ENCODE peak calls at places on chromosomes 4 and X, in seven cellular contexts. Z is GM12878, I is HepG2, J is HCT116, G is SK-N-SH, C is H1, D is K562. W is an unnamed sample.

GRCh38 chr4:84852081-84852480 is 114.4 kb downstream of the WDFY3 start:
- DNase-seq in Z (no peak), J (peak; percentile 22), I (no peak), G (no peak), C (no peak), D (no peak), W (no peak)

GRCh38 chrX:107273795-107274194 is 67.4 kb downstream of the DNAAF6 start:
- DNase-seq in Z (no peak), I (no peak), J (no peak), G (no peak), D (no peak), C (no peak), W (no peak)

GRCh38 chr4:150402968-150403367 is 179.0 kb upstream of the MAB21L2 start:
- DNase-seq in J (no peak), G (peak; percentile 60), Z (no peak), C (no peak), I (no peak), D (peak; percentile 29), W (peak; percentile 9)

GRCh38 chrX:130831347-130831722 is 71.7 kb downstream of the ENOX2 start:
- DNase-seq in G (no peak), Z (no peak), I (no peak), J (no peak), C (no peak), D (no peak), W (no peak)

GRCh38 chr4:67006791-67007190 is 538.5 kb downstream of the CENPC start:
- DNase-seq in G (no peak), J (no peak), C (no peak), Z (no peak), D (no peak), I (no peak), W (no peak)

GRCh38 chr4:4519296-4519898 is 22.5 kb downstream of the STX18 start:
- DNase-seq in Z (no peak), D (peak; percentile 21), J (peak; percentile 12), C (no peak), I (no peak), G (peak; percentile 29), W (no peak)

GRCh38 chr4:41719417-41719816 is 29.1 kb downstream of the PHOX2B start:
- DNase-seq in C (no peak), D (no peak), J (no peak), Z (no peak), I (no peak), G (no peak), W (no peak)

GRCh38 chrX:109511113-109511512 is 25.5 kb upstream of the NXT2 start:
- DNase-seq in I (no peak), D (no peak), J (no peak), Z (no peak), C (no peak), G (no peak), W (no peak)

GRCh38 chrX:75784689-75785491 is at the start of gene MAGEE2:
- DNase-seq in G (peak; percentile 30), D (no peak), C (no peak), Z (no peak), I (peak; percentile 0), J (no peak), W (no peak)

GRCh38 chr4:115293093-115293462 is 179.7 kb upstream of the NDST4 start:
- DNase-seq in D (no peak), Z (no peak), J (no peak), G (no peak), C (no peak), I (no peak), W (no peak)

GRCh38 chr4:153418114-153418513 is 48.0 kb upstream of the TMEM131L start:
- DNase-seq in G (no peak), J (no peak), C (peak; percentile 24), I (no peak), Z (no peak), D (no peak), W (no peak)

GRCh38 chr4:16897351-16897750 is 1.1 kb downstream of the LDB2 start:
- DNase-seq in G (no peak), D (no peak), J (no peak), Z (no peak), C (no peak), I (no peak), W (no peak)

GRCh38 chr4:150348079-150348478 is 233.9 kb upstream of the MAB21L2 start:
- DNase-seq in C (no peak), I (no peak), J (peak; percentile 41), G (no peak), Z (no peak), D (no peak), W (no peak)

GRCh38 chr4:150950657-150951056 is 64.4 kb downstream of the LRBA start:
- DNase-seq in J (no peak), Z (no peak), C (no peak), G (no peak), D (peak; percentile 32), I (peak; percentile 21), W (no peak)

GRCh38 chrX:56530011-56530410 is 33.4 kb upstream of the UBQLN2 start:
- DNase-seq in J (no peak), C (no peak), I (no peak), G (no peak), Z (no peak), D (no peak), W (no peak)

GRCh38 chrX:54182194-54182863 is 725 bp downstream of the FAM120C start:
- DNase-seq in Z (no peak), D (peak; percentile 39), I (peak; percentile 18), C (peak; percentile 53), G (peak; percentile 58), J (peak; percentile 27), W (peak; percentile 56)

GRCh38 chr4:76897522-76898384 is at the start of gene SOWAHB:
- DNase-seq in D (no peak), C (peak; percentile 80), J (peak; percentile 69), Z (no peak), I (peak; percentile 40), G (peak; percentile 58), W (peak; percentile 89)

GRCh38 chr4:27112587-27112986 is 251.9 kb downstream of the STIM2 start:
- DNase-seq in Z (no peak), C (no peak), I (no peak), D (no peak), J (no peak), G (no peak), W (no peak)

GRCh38 chr4:136036744-136037143 is 1495.5 kb downstream of the PCDH18 start:
- DNase-seq in C (no peak), Z (no peak), J (peak; percentile 18), D (no peak), I (no peak), G (no peak), W (no peak)

GRCh38 chr4:173333658-173334084 is 487 bp downstream of the HMGB2 start:
- DNase-seq in G (peak; percentile 71), I (peak; percentile 2), C (no peak), Z (no peak), J (no peak), D (peak; percentile 60), W (no peak)

GRCh38 chr4:52822583-52823477 is 39.3 kb upstream of the RASL11B start:
- DNase-seq in G (no peak), C (no peak), D (no peak), Z (no peak), I (no peak), J (peak; percentile 41), W (no peak)

GRCh38 chr4:179634862-179635261 is 2192.6 kb upstream of the AGA start:
- DNase-seq in Z (no peak), D (no peak), I (no peak), G (no peak), J (no peak), C (no peak), W (no peak)

GRCh38 chrX:121322159-121322558 is 274.7 kb downstream of the GLUD2 start:
- DNase-seq in G (no peak), I (no peak), D (peak; percentile 4), C (no peak), Z (no peak), J (no peak), W (peak; percentile 2)

GRCh38 chr4:123478859-123479345 is 82.3 kb downstream of the SPRY1 start:
- DNase-seq in Z (no peak), C (no peak), I (peak; percentile 100), J (peak; percentile 64), D (peak; percentile 16), G (no peak), W (peak; percentile 23)

GRCh38 chrX:134396174-134396573 is 63.8 kb upstream of the HPRT1 start:
- DNase-seq in D (no peak), J (no peak), C (no peak), G (peak; percentile 38), Z (no peak), I (no peak), W (peak; percentile 15)

GRCh38 chr4:5897674-5898073 is 4.8 kb upstream of the CRMP1 start:
- DNase-seq in J (no peak), I (no peak), C (no peak), Z (no peak), D (no peak), G (no peak), W (no peak)

GRCh38 chr4:150244600-150244999 is 166.4 kb downstream of the DCLK2 start:
- DNase-seq in I (no peak), D (no peak), Z (no peak), J (no peak), G (no peak), C (no peak), W (no peak)

GRCh38 chr4:125323547-125324100 is 8.9 kb downstream of the FAT4 start:
- DNase-seq in G (no peak), D (no peak), C (no peak), I (no peak), Z (no peak), J (no peak), W (no peak)

GRCh38 chr4:166257891-166258290 is 384.9 kb downstream of the TLL1 start:
- DNase-seq in I (no peak), Z (no peak), J (no peak), G (no peak), C (no peak), D (no peak), W (no peak)

GRCh38 chrX:148914783-148915182 is 414.4 kb downstream of the AFF2 start:
- DNase-seq in G (no peak), C (no peak), D (no peak), I (no peak), Z (peak; percentile 72), J (no peak), W (no peak)
- TF ChIP-seq JUND in G (no peak), C (no peak), D (no peak), I (no peak), Z (peak; percentile 83), J (no peak), W (no peak)

GRCh38 chr4:95508421-95508820 is 40.4 kb downstream of the UNC5C start:
- DNase-seq in Z (no peak), D (no peak), J (peak; percentile 57), G (no peak), I (no peak), C (no peak), W (no peak)
- TF ChIP-seq JUND in Z (no peak), D (no peak), J (peak; percentile 59), G (peak; percentile 42), I (no peak), C (no peak), W (no peak)

GRCh38 chr4:83516042-83516772 is 19.7 kb upstream of the GPAT3 start:
- DNase-seq in Z (no peak), G (no peak), D (no peak), I (no peak), J (no peak), C (no peak), W (no peak)
- TF ChIP-seq JUND in Z (no peak), G (no peak), D (no peak), I (no peak), J (no peak), C (no peak), W (no peak)

DNA sequence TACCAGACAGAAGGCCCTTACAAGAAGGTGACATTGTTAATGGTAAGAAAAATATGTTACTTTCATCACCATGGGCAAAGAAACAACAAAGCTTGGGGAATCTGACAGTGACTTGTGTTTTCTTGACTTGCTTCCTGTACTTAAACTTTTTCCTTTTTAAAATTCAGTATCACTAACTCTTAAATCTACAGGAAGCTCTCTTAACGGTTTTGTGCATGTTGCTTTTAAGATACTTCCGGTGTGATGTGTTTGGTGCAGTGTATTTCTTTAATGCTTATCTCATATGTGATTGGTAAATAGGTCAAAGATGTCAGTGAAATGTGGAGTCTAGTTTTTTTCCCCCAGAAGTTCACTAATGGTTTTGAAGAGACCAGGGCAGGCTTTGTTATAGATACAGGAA is 45.2 kb downstream of the ADH5 start:
- DNase-seq in G (no peak), J (no peak), I (no peak), Z (no peak), D (no peak), C (no peak), W (no peak)
- TF ChIP-seq JUND in G (no peak), J (no peak), I (no peak), Z (no peak), D (no peak), C (no peak), W (no peak)